ENCODE peak calls at places on chromosomes 16 and 17, in six cellular contexts. M, I, G, Y, X and O are unnamed samples.

GRCh38 chr16:64339052-64339770 is 782.7 kb downstream of the CDH11 start:
- DNase-seq in M (no peak), I (peak), G (no peak), Y (peak), X (no peak), O (no peak)

GRCh38 chr17:17227608-17228520 is 9.1 kb downstream of the FLCN start:
- DNase-seq in M (no peak), I (no peak), G (no peak), Y (no peak), X (no peak), O (no peak)

GRCh38 chr17:78458091-78458490 is 79.6 kb downstream of the PGS1 start:
- DNase-seq in M (no peak), I (no peak), G (no peak), Y (no peak), X (no peak), O (no peak)

GRCh38 chr17:43550754-43551153 is 4.6 kb upstream of the ETV4 start:
- DNase-seq in M (no peak), I (no peak), G (no peak), Y (no peak), X (no peak), O (no peak)

GRCh38 chr17:18148586-18148985 is 35.0 kb upstream of the ALKBH5 start:
- DNase-seq in M (no peak), I (no peak), G (no peak), Y (no peak), X (no peak), O (no peak)

GRCh38 chr17:75910699-75911098 is 6.0 kb upstream of the MRPL38 start:
- DNase-seq in M (no peak), I (no peak), G (no peak), Y (no peak), X (peak), O (no peak)

GRCh38 chr17:14923981-14924380 is 341.1 kb downstream of the PMP22 start:
- DNase-seq in M (no peak), I (peak), G (no peak), Y (peak), X (no peak), O (no peak)

GRCh38 chr17:21419299-21420239 is 43.4 kb downstream of the KCNJ12 start:
- DNase-seq in M (no peak), I (no peak), G (peak), Y (no peak), X (no peak), O (no peak)

GRCh38 chr17:40118093-40118492 is 3.7 kb upstream of the MSL1 start:
- DNase-seq in M (no peak), I (no peak), G (no peak), Y (no peak), X (no peak), O (no peak)

GRCh38 chr17:82049521-82049971 is 2.1 kb downstream of the RFNG start:
- DNase-seq in M (no peak), I (no peak), G (no peak), Y (no peak), X (no peak), O (no peak)

GRCh38 chr16:71971571-71971970 is 28.6 kb downstream of the PKD1L3 start:
- DNase-seq in M (no peak), I (no peak), G (no peak), Y (no peak), X (no peak), O (no peak)

GRCh38 chr16:79055251-79055972 is 545.1 kb downstream of the MAF start:
- DNase-seq in M (no peak), I (no peak), G (no peak), Y (no peak), X (no peak), O (no peak)

GRCh38 chr17:50155115-50155819 is 4.8 kb upstream of the PPP1R9B start:
- DNase-seq in M (no peak), I (no peak), G (no peak), Y (no peak), X (no peak), O (no peak)

GRCh38 chr16:24858219-24859041 is 12.7 kb downstream of the SLC5A11 start:
- DNase-seq in M (peak), I (peak), G (no peak), Y (peak), X (peak), O (no peak)

GRCh38 chr16:19291459-19291858 is 5.9 kb downstream of the CLEC19A start:
- DNase-seq in M (no peak), I (no peak), G (no peak), Y (no peak), X (no peak), O (no peak)

GRCh38 chr16:29925173-29925804 is 737 bp downstream of the KCTD13 start:
- DNase-seq in M (no peak), I (peak), G (no peak), Y (no peak), X (no peak), O (no peak)

GRCh38 chr17:35448214-35448898 is at the start of gene SLFN13:
- DNase-seq in M (peak), I (peak), G (peak), Y (peak), X (peak), O (no peak)

GRCh38 chr16:4373909-4374742 is 2.5 kb downstream of the VASN start:
- DNase-seq in M (no peak), I (peak), G (no peak), Y (peak), X (peak), O (no peak)

GRCh38 chr17:4538236-4539002 is 16.8 kb downstream of the MYBBP1A start:
- DNase-seq in M (no peak), I (no peak), G (no peak), Y (no peak), X (no peak), O (no peak)

GRCh38 chr17:17840751-17841591 is 4.2 kb upstream of the SREBF1 start:
- DNase-seq in M (no peak), I (peak), G (no peak), Y (no peak), X (peak), O (no peak)

GRCh38 chr17:78868391-78868790 is 27.8 kb upstream of the USP36 start:
- DNase-seq in M (no peak), I (peak), G (no peak), Y (peak), X (no peak), O (no peak)

GRCh38 chr17:81726004-81726403 is 13.9 kb downstream of the SLC25A10 start:
- DNase-seq in M (no peak), I (no peak), G (no peak), Y (no peak), X (peak), O (no peak)